ENCODE peak calls at places on chromosome 17, in six cellular contexts. U is ovary, C is psoas muscle, K is small intestine, R is sigmoid colon, N is breast epithelium. P is an unnamed sample.
A peak's percentile ranks its signal among the peaks of the same experiment; 100 is the strongest.

GRCh38 chr17:64707077-64707591 is 45.0 kb upstream of the SMURF2 start:
- DNase-seq in K (peak; percentile 92), R (peak; percentile 96), U (peak; percentile 71), C (peak; percentile 92), N (peak; percentile 77), P (peak; percentile 96)

GRCh38 chr17:37430051-37430591 is 23.4 kb downstream of the TADA2A start:
- DNase-seq in N (no peak), U (no peak), R (no peak), C (no peak), K (no peak), P (no peak)

GRCh38 chr17:50614471-50615051 is 20.1 kb upstream of the ABCC3 start:
- DNase-seq in U (no peak), R (no peak), K (no peak), C (no peak), N (no peak), P (no peak)

GRCh38 chr17:17783121-17783824 is 53.5 kb downstream of the SREBF1 start:
- DNase-seq in R (no peak), K (peak; percentile 32), N (no peak), U (peak; percentile 80), C (peak; percentile 85), P (no peak)

GRCh38 chr17:29561541-29562517 is 5.0 kb downstream of the ABHD15 start:
- DNase-seq in C (peak; percentile 58), K (peak; percentile 15), R (peak; percentile 75), N (no peak), U (no peak), P (peak; percentile 64)

GRCh38 chr17:64787255-64787920 is 125.3 kb upstream of the SMURF2 start:
- DNase-seq in C (no peak), R (peak; percentile 48), K (peak; percentile 97), U (no peak), N (no peak), P (no peak)

GRCh38 chr17:35498429-35499178 is 38.9 kb downstream of the SLFN12L start:
- DNase-seq in R (no peak), N (no peak), C (no peak), U (no peak), K (no peak), P (no peak)

GRCh38 chr17:28738680-28739384 is 5.0 kb upstream of the TRAF4 start:
- DNase-seq in R (no peak), K (no peak), C (peak; percentile 46), N (no peak), U (no peak), P (no peak)

GRCh38 chr17:61579961-61580360 is 11.1 kb downstream of the NACA2 start:
- DNase-seq in U (no peak), N (no peak), K (no peak), C (no peak), R (no peak), P (no peak)

GRCh38 chr17:49898547-49899490 is 51.0 kb upstream of the TAC4 start:
- DNase-seq in N (no peak), U (no peak), K (peak; percentile 16), R (no peak), C (no peak), P (no peak)

GRCh38 chr17:2701996-2702741 is 9.4 kb downstream of the CLUH start:
- DNase-seq in C (peak; percentile 20), U (peak; percentile 8), R (peak; percentile 59), K (no peak), N (peak; percentile 54), P (no peak)

GRCh38 chr17:58710948-58711552 is 18.6 kb downstream of the RAD51C start:
- DNase-seq in R (no peak), U (peak; percentile 23), K (peak; percentile 54), N (no peak), C (no peak), P (no peak)

GRCh38 chr17:17876959-17877547 is 40.3 kb upstream of the SREBF1 start:
- DNase-seq in C (no peak), R (peak; percentile 85), K (no peak), N (peak; percentile 36), U (peak; percentile 56), P (peak; percentile 81)

GRCh38 chr17:17426184-17426583 is 50.6 kb upstream of the MED9 start:
- DNase-seq in K (no peak), N (no peak), U (no peak), R (no peak), C (no peak), P (no peak)

GRCh38 chr17:71423871-71424546 is 696.8 kb upstream of the SOX9 start:
- DNase-seq in R (no peak), U (no peak), C (no peak), K (no peak), N (no peak), P (no peak)

GRCh38 chr17:76121932-76122383 is 18.4 kb upstream of the EXOC7 start:
- DNase-seq in N (no peak), K (no peak), R (peak; percentile 78), U (no peak), C (peak; percentile 57), P (no peak)

GRCh38 chr17:71431146-71431545 is 689.7 kb upstream of the SOX9 start:
- DNase-seq in R (no peak), N (no peak), U (no peak), C (no peak), K (no peak), P (no peak)

GRCh38 chr17:35095741-35096140 is 23.9 kb downstream of the RAD51D start:
- DNase-seq in C (no peak), K (no peak), N (no peak), U (no peak), R (no peak), P (no peak)

GRCh38 chr17:53680745-53681144 is 142.0 kb upstream of the KIF2B start:
- DNase-seq in C (no peak), R (no peak), N (no peak), U (no peak), K (no peak), P (no peak)

GRCh38 chr17:3805581-3805980 is 4.6 kb upstream of the ITGAE start:
- DNase-seq in K (no peak), C (no peak), R (no peak), N (no peak), U (no peak), P (no peak)

GRCh38 chr17:27315796-27316465 is 22.0 kb downstream of the WSB1 start:
- DNase-seq in R (no peak), C (no peak), K (peak; percentile 74), N (no peak), U (no peak), P (no peak)

GRCh38 chr17:51439395-51440229 is 179.3 kb downstream of the UTP18 start:
- DNase-seq in C (no peak), R (no peak), U (no peak), K (no peak), N (no peak), P (no peak)

GRCh38 chr17:20944014-20944905 is 98.6 kb downstream of the USP22 start:
- DNase-seq in K (peak; percentile 78), N (peak; percentile 57), U (no peak), R (no peak), C (no peak), P (no peak)

GRCh38 chr17:83198366-83199341 is 119.2 kb downstream of the METRNL start:
- DNase-seq in N (peak; percentile 17), R (peak; percentile 61), K (no peak), C (peak; percentile 32), U (peak; percentile 13), P (no peak)

GRCh38 chr17:40427002-40427491 is 9.4 kb upstream of the TOP2A start:
- DNase-seq in K (no peak), N (no peak), U (no peak), R (no peak), C (no peak), P (peak; percentile 11)

GRCh38 chr17:4969551-4970231 is 2.1 kb upstream of the SPAG7 start:
- DNase-seq in C (no peak), K (no peak), U (no peak), R (peak; percentile 60), N (no peak), P (no peak)
- H3K36me3 ChIP-seq in C (peaks cover 55% of the 10 kb centered on the region), K (peaks cover 6% of the 10 kb centered on the region), U (no peaks in the 10 kb centered on the region), R (peaks cover 16% of the 10 kb centered on the region), N (no peaks in the 10 kb centered on the region), P (peaks cover 41% of the 10 kb centered on the region)

GRCh38 chr17:80365001-80365965 is 49.7 kb upstream of the ENDOV start:
- DNase-seq in K (no peak), N (no peak), R (peak; percentile 45), C (peak; percentile 16), U (peak; percentile 16), P (no peak)

GRCh38 chr17:80367510-80367909 is 47.5 kb upstream of the ENDOV start:
- DNase-seq in K (no peak), N (no peak), R (peak; percentile 29), U (peak; percentile 8), C (peak; percentile 37), P (no peak)

GRCh38 chr17:80364091-80364691 is 50.8 kb upstream of the ENDOV start:
- DNase-seq in C (peak; percentile 53), R (peak; percentile 65), K (no peak), N (no peak), U (peak; percentile 46), P (no peak)

GRCh38 chr17:80363518-80364090 is 51.4 kb upstream of the ENDOV start:
- DNase-seq in N (no peak), R (peak; percentile 65), K (no peak), U (peak; percentile 44), C (peak; percentile 50), P (no peak)

GRCh38 chr17:80365983-80366382 is 49.0 kb upstream of the ENDOV start:
- DNase-seq in C (peak; percentile 35), K (no peak), R (peak; percentile 55), U (peak; percentile 3), N (no peak), P (no peak)
- H3K36me3 ChIP-seq in C (peaks cover 98% of the 10 kb centered on the region), K (peaks cover 42% of the 10 kb centered on the region), R (peaks cover 47% of the 10 kb centered on the region), U (no peaks in the 10 kb centered on the region), N (peaks cover under 1% of the 10 kb centered on the region), P (peaks cover 87% of the 10 kb centered on the region)

GRCh38 chr17:9115446-9116265 is 94.3 kb downstream of the NTN1 start:
- DNase-seq in C (peak; percentile 83), U (no peak), N (no peak), R (peak; percentile 86), K (no peak), P (peak; percentile 74)

GRCh38 chr17:9116861-9117568 is 95.7 kb downstream of the NTN1 start:
- DNase-seq in C (no peak), R (peak; percentile 51), U (no peak), K (no peak), N (no peak), P (no peak)

GRCh38 chr17:9120471-9120870 is 99.2 kb downstream of the NTN1 start:
- DNase-seq in C (no peak), N (no peak), K (no peak), R (peak; percentile 55), U (no peak), P (no peak)

GRCh38 chr17:9121186-9121820 is 100.0 kb downstream of the NTN1 start:
- DNase-seq in N (no peak), U (no peak), C (no peak), R (peak; percentile 57), K (no peak), P (no peak)

GRCh38 chr17:9116311-9116820 is 95.1 kb downstream of the NTN1 start:
- DNase-seq in R (peak; percentile 19), C (no peak), K (no peak), U (no peak), N (no peak), P (no peak)
- H3K36me3 ChIP-seq in R (no peaks in the 10 kb centered on the region), C (no peaks in the 10 kb centered on the region), K (no peaks in the 10 kb centered on the region), U (no peaks in the 10 kb centered on the region), N (no peaks in the 10 kb centered on the region), P (no peaks in the 10 kb centered on the region)

GRCh38 chr17:68541816-68542215 is 29.6 kb downstream of the PRKAR1A start:
- DNase-seq in U (no peak), R (no peak), C (no peak), N (no peak), K (no peak), P (no peak)
- H3K36me3 ChIP-seq in U (no peaks in the 10 kb centered on the region), R (no peaks in the 10 kb centered on the region), C (peaks cover 95% of the 10 kb centered on the region), N (peaks cover 4% of the 10 kb centered on the region), K (peaks cover 2% of the 10 kb centered on the region), P (peaks cover 40% of the 10 kb centered on the region)

GRCh38 chr17:42992872-42993271 is 5.3 kb upstream of the RPL27 start:
- DNase-seq in U (no peak), R (no peak), K (no peak), C (no peak), N (no peak), P (no peak)
- H3K36me3 ChIP-seq in U (no peaks in the 10 kb centered on the region), R (peaks cover 36% of the 10 kb centered on the region), K (peaks cover 10% of the 10 kb centered on the region), C (peaks cover 68% of the 10 kb centered on the region), N (no peaks in the 10 kb centered on the region), P (peaks cover 44% of the 10 kb centered on the region)